ENCODE peak calls at places on chromosomes 16 and 17, in four cellular contexts. W is HepG2, C is heart right ventricle, N is pancreas. P is an unnamed sample.

GRCh38 chr17:13415877-13416416 is 185.8 kb downstream of the HS3ST3A1 start:
- DNase-seq in W (peak; percentile 84), C (peak; percentile 72), N (no peak), P (no peak)

GRCh38 chr17:21286066-21286770 is 1.7 kb downstream of the MAP2K3 start:
- DNase-seq in W (peak; percentile 96), C (peak; percentile 92), N (no peak), P (peak; percentile 60)

GRCh38 chr17:49055181-49055927 is 58.2 kb downstream of the IGF2BP1 start:
- DNase-seq in W (no peak), C (no peak), N (no peak), P (no peak)

GRCh38 chr16:5036228-5037156 is 2.8 kb upstream of the NAGPA start:
- DNase-seq in W (peak; percentile 74), C (no peak), N (no peak), P (no peak)

GRCh38 chr17:3963214-3964201 is 729 bp downstream of the ATP2A3 start:
- DNase-seq in W (no peak), C (no peak), N (peak; percentile 77), P (peak; percentile 70)

GRCh38 chr17:38428643-38429371 is 543 bp downstream of the ARHGAP23 start:
- DNase-seq in W (no peak), C (peak; percentile 76), N (peak; percentile 74), P (no peak)

GRCh38 chr16:1993731-1994131 is 4.0 kb downstream of the SYNGR3 start:
- DNase-seq in W (peak; percentile 79), C (no peak), N (no peak), P (no peak)

GRCh38 chr16:642189-643049 is 791 bp downstream of the MCRIP2 start:
- DNase-seq in W (peak; percentile 60), C (peak; percentile 66), N (peak; percentile 90), P (peak; percentile 28)

GRCh38 chr16:81767987-81768592 is 11.0 kb upstream of the PLCG2 start:
- DNase-seq in W (peak; percentile 93), C (no peak), N (no peak), P (no peak)

GRCh38 chr17:75260679-75261335 is 599 bp downstream of the GGA3 start:
- DNase-seq in W (no peak), C (no peak), N (no peak), P (no peak)

GRCh38 chr16:87178977-87179376 is 138.2 kb downstream of the C16orf95 start:
- DNase-seq in W (no peak), C (peak; percentile 59), N (no peak), P (no peak)

GRCh38 chr16:90008708-90009145 is 10.5 kb downstream of the DBNDD1 start:
- DNase-seq in W (no peak), C (no peak), N (no peak), P (peak; percentile 63)

GRCh38 chr17:17994271-17994670 is 21.6 kb downstream of the DRC3 start:
- DNase-seq in W (peak; percentile 56), C (peak; percentile 17), N (no peak), P (no peak)

GRCh38 chr16:89749637-89750036 is 28.3 kb downstream of the ZNF276 start:
- DNase-seq in W (no peak), C (peak; percentile 26), N (no peak), P (no peak)

GRCh38 chr17:4010754-4011153 is 46.5 kb upstream of the ATP2A3 start:
- DNase-seq in W (no peak), C (no peak), N (no peak), P (no peak)

GRCh38 chr17:60323754-60324153 is 68.2 kb downstream of the USP32 start:
- DNase-seq in W (no peak), C (no peak), N (no peak), P (no peak)

GRCh38 chr16:71515026-71515425 is 11.2 kb upstream of the CHST4 start:
- DNase-seq in W (no peak), C (no peak), N (no peak), P (no peak)

GRCh38 chr17:38349097-38349904 is 2.3 kb upstream of the SOCS7 start:
- DNase-seq in W (peak; percentile 82), C (peak; percentile 87), N (peak; percentile 89), P (peak; percentile 81)

GRCh38 chr16:48385272-48385953 is at the start of gene SIAH1:
- DNase-seq in W (peak; percentile 71), C (peak; percentile 85), N (peak; percentile 96), P (peak; percentile 76)

GRCh38 chr16:27268376-27269299 is at the start of gene NSMCE1:
- DNase-seq in W (peak; percentile 96), C (peak; percentile 99), N (peak; percentile 98), P (peak; percentile 94)
- H3K27ac ChIP-seq in W (peak within 1 kb of the TSS; percentile 79), C (peak within 1 kb of the TSS; percentile 83), N (peak within 1 kb of the TSS; percentile 61), P (peak within 1 kb of the TSS; percentile 86)

GRCh38 chr17:82271401-82271800 is 2.1 kb downstream of the CSNK1D start:
- DNase-seq in W (no peak), C (no peak), N (no peak), P (no peak)

GRCh38 chr17:82274134-82275020 is 877 bp upstream of the CSNK1D start:
- DNase-seq in W (no peak), C (no peak), N (no peak), P (no peak)

GRCh38 chr17:82273327-82274133 is at the start of gene CSNK1D:
- DNase-seq in W (peak; percentile 85), C (peak; percentile 92), N (peak; percentile 98), P (peak; percentile 90)

GRCh38 chr17:82270651-82271050 is 2.8 kb downstream of the CSNK1D start:
- DNase-seq in W (no peak), C (no peak), N (no peak), P (no peak)

DNA sequence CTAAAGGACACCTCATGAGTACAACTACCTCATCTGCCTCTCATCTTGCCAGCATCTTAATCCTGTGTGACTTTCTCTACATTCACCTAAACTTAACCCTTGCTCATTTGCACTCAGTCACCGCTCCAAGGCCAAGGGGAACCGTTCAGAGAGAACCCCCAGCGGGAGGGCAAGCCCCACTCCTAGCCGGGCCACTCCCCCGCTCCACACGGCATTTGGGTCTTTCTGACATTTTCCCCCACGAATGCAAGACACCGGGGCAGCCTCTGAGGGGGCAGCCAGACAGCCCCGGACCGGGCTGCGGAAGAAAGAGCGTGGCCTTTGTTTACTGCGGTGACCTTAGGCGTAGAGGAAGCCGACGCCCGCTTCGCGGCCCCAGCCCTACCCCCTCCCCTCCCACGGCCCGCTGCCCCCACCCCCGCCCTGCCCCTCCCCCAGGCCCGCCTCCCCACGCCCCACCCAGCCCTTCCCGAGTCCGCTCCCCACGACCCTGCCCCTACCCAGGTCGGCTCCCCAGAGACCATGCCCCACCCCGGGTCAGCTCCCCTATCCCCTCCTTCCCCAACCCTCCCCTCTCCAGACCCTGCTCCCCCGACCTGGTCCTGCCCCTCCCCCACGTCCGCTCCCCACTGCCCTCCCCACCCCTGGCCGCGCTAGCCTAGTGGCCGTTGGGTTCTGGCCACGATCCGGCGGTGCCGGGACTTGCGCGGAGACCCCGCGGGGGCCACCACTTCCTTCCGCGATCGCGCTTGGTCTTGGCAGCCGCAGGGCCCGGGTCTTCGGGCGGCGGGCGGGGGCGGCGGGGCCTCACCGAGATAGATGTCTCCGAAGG is 789 bp downstream of the CSNK1D start:
- DNase-seq in W (no peak), C (peak; percentile 59), N (peak; percentile 67), P (peak; percentile 63)
- H3K4me1 ChIP-seq in W (peaks cover 78% of the 10 kb centered on the region), C (peaks cover 20% of the 10 kb centered on the region), N (peaks cover 35% of the 10 kb centered on the region), P (peaks cover 58% of the 10 kb centered on the region)

GRCh38 chr17:19470529-19471261 is 59.7 kb downstream of the RNF112 start:
- DNase-seq in W (no peak), C (peak; percentile 46), N (no peak), P (no peak)
- H3K27ac ChIP-seq in W (no peak overlapping the region), C (peak overlapping the region; percentile 49), N (no peak overlapping the region), P (no peak overlapping the region)

GRCh38 chr16:27231692-27232060 is 28.4 kb downstream of the KDM8 start:
- DNase-seq in W (no peak), C (no peak), N (no peak), P (no peak)
- H3K4me1 ChIP-seq in W (no peaks in the 10 kb centered on the region), C (peaks cover 11% of the 10 kb centered on the region), N (no peaks in the 10 kb centered on the region), P (peaks cover 80% of the 10 kb centered on the region)

GRCh38 chr17:39740357-39741111 is 2.8 kb downstream of the GRB7 start:
- DNase-seq in W (peak; percentile 90), C (no peak), N (no peak), P (no peak)
- H3K27ac ChIP-seq in W (peak overlapping the region; percentile 97), C (no peak overlapping the region), N (peak overlapping the region; percentile 75), P (no peak overlapping the region)

GRCh38 chr17:45316271-45317112 is at the start of gene MAP3K14:
- DNase-seq in W (peak; percentile 68), C (peak; percentile 60), N (peak; percentile 87), P (peak; percentile 66)

GRCh38 chr17:45320349-45320930 is 3.6 kb upstream of the MAP3K14 start:
- DNase-seq in W (no peak), C (no peak), N (no peak), P (no peak)

GRCh38 chr17:45319239-45319703 is 2.5 kb upstream of the MAP3K14 start:
- DNase-seq in W (no peak), C (no peak), N (no peak), P (no peak)

GRCh38 chr17:45317113-45317820 is 447 bp upstream of the MAP3K14 start:
- DNase-seq in W (peak; percentile 100), C (peak; percentile 100), N (peak; percentile 99), P (peak; percentile 99)

GRCh38 chr17:45318561-45319230 is 1.9 kb upstream of the MAP3K14 start:
- DNase-seq in W (no peak), C (no peak), N (no peak), P (no peak)
- H3K4me1 ChIP-seq in W (peaks cover 46% of the 10 kb centered on the region), C (no peaks in the 10 kb centered on the region), N (peaks cover 13% of the 10 kb centered on the region), P (peaks cover 70% of the 10 kb centered on the region)

GRCh38 chr17:39629894-39630293 is 3.1 kb downstream of the PPP1R1B start:
- DNase-seq in W (peak; percentile 58), C (no peak), N (no peak), P (no peak)
- H3K27ac ChIP-seq in W (no peak overlapping the region), C (no peak overlapping the region), N (no peak overlapping the region), P (no peak overlapping the region)

GRCh38 chr17:42407289-42407836 is 15.7 kb downstream of the CAVIN1 start:
- DNase-seq in W (peak; percentile 63), C (peak; percentile 91), N (peak; percentile 80), P (peak; percentile 58)
- H3K4me1 ChIP-seq in W (peaks cover 8% of the 10 kb centered on the region), C (peaks cover 48% of the 10 kb centered on the region), N (peaks cover 5% of the 10 kb centered on the region), P (peaks cover 4% of the 10 kb centered on the region)

GRCh38 chr17:7228920-7229319 is 5.4 kb downstream of the DVL2 start:
- DNase-seq in W (no peak), C (no peak), N (no peak), P (no peak)

GRCh38 chr17:7225711-7226331 is 6.1 kb downstream of the ACADVL start:
- DNase-seq in W (no peak), C (peak; percentile 30), N (no peak), P (no peak)

GRCh38 chr17:7229504-7229903 is 4.8 kb downstream of the DVL2 start:
- DNase-seq in W (no peak), C (no peak), N (no peak), P (no peak)

GRCh38 chr17:7224661-7225111 is 4.9 kb downstream of the ACADVL start:
- DNase-seq in W (no peak), C (peak; percentile 4), N (no peak), P (no peak)

GRCh38 chr17:7226721-7227710 is 7.3 kb downstream of the ACADVL start:
- DNase-seq in W (no peak), C (peak; percentile 3), N (no peak), P (no peak)
- H3K27ac ChIP-seq in W (no peak overlapping the region), C (no peak overlapping the region), N (no peak overlapping the region), P (no peak overlapping the region)

P was measured in CD4-positive, alpha-beta memory T cell.